ENCODE peak calls at places on chromosomes 12 and 14, in four cellular contexts. A, F, Y and T are unnamed samples.

GRCh38 chr14:103008768-103009342 is 48.5 kb downstream of the CDC42BPB start:
- DNase-seq in A (no peak), F (no peak), Y (no peak), T (no peak)

GRCh38 chr12:79439179-79439825 is 251.5 kb downstream of the PAWR start:
- DNase-seq in A (no peak), F (no peak), Y (no peak), T (no peak)

GRCh38 chr14:25267186-25267585 is 217.2 kb upstream of the STXBP6 start:
- DNase-seq in A (no peak), F (no peak), Y (no peak), T (no peak)

GRCh38 chr12:30753233-30753632 is 1.5 kb downstream of the CAPRIN2 start:
- DNase-seq in A (peak; percentile 56), F (peak; percentile 64), Y (peak; percentile 50), T (no peak)

GRCh38 chr12:109870648-109871047 is 9.7 kb downstream of the GLTP start:
- DNase-seq in A (no peak), F (no peak), Y (no peak), T (no peak)

GRCh38 chr14:78836777-78837176 is 666.6 kb downstream of the NRXN3 start:
- DNase-seq in A (peak; percentile 37), F (peak; percentile 21), Y (peak; percentile 36), T (peak; percentile 36)

GRCh38 chr12:121767525-121768016 is 25.9 kb downstream of the RHOF start:
- DNase-seq in A (no peak), F (peak; percentile 94), Y (no peak), T (no peak)

GRCh38 chr14:101950100-101950499 is 14.3 kb upstream of the DYNC1H1 start:
- DNase-seq in A (no peak), F (no peak), Y (no peak), T (no peak)

GRCh38 chr14:101469382-101470251 is 91.7 kb upstream of the DIO3 start:
- DNase-seq in A (no peak), F (no peak), Y (no peak), T (no peak)

GRCh38 chr14:92692822-92693226 is 55.6 kb downstream of the LGMN start:
- DNase-seq in A (no peak), F (peak; percentile 61), Y (no peak), T (no peak)

GRCh38 chr12:101277443-101277842 is 2.5 kb upstream of the UTP20 start:
- DNase-seq in A (no peak), F (no peak), Y (no peak), T (no peak)

GRCh38 chr12:34625116-34625515 is 602.8 kb downstream of the ALG10 start:
- DNase-seq in A (peak; percentile 29), F (no peak), Y (no peak), T (peak; percentile 7)

GRCh38 chr12:11771356-11771755 is 121.9 kb downstream of the ETV6 start:
- DNase-seq in A (no peak), F (no peak), Y (no peak), T (no peak)

GRCh38 chr12:32983968-32984367 is 87.4 kb upstream of the PKP2 start:
- DNase-seq in A (no peak), F (peak; percentile 5), Y (peak; percentile 37), T (no peak)

GRCh38 chr12:14264316-14264715 is 101.2 kb upstream of the ATF7IP start:
- DNase-seq in A (no peak), F (no peak), Y (no peak), T (no peak)

DNA sequence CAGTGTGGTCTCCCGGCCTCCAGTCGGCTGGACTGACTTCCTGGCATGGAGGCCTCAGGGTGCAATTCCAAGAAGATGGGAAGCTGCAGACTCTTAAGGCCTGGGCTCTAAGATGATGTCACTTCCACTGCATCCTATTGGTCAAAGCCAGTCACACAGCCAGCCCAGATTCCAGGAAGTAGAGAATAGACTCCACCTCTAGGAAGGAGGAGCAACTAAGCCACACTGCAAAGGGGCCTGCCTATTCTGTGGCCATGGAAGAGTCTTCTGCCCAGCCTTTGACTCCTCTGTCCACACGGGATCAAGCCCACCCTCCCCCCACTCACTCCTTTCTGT is 103.9 kb upstream of the RFLNA start:
- DNase-seq in A (no peak), F (peak; percentile 40), Y (peak; percentile 82), T (peak; percentile 26)
- TF ChIP-seq ELF1 in A (no peak), F (no peak), Y (no peak), T (no peak)

DNA sequence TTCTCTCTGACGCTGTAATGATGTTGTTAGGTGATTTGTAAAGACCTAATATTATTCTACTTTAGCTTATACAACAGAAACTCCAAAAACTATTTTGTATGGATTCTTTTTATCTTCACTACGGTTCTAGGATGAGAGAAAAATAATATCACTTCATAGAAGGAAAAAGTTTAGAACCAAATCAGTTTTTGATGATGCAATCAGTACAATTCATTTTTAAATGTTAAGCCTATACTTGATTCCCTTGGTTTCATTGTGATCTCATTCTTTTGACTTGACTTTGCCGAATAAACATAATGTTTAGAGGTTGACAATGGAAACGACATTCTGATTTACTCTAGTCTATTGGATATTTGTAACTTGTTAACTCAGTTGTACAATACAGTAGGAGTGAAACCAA is 24.6 kb upstream of the ERGIC2 start:
- DNase-seq in A (no peak), F (no peak), Y (no peak), T (no peak)
- TF ChIP-seq ZBTB33 in A (no peak), F (no peak), Y (no peak), T (no peak)

GRCh38 chr12:89213139-89213538 is 139.2 kb downstream of the DUSP6 start:
- DNase-seq in A (no peak), F (no peak), Y (no peak), T (no peak)
- TF ChIP-seq ELF1 in A (no peak), F (no peak), Y (no peak), T (no peak)

GRCh38 chr12:51388826-51389225 is 2.4 kb downstream of the GALNT6 start:
- DNase-seq in A (no peak), F (no peak), Y (no peak), T (no peak)

GRCh38 chr12:51392556-51393237 is 1.5 kb upstream of the GALNT6 start:
- DNase-seq in A (no peak), F (no peak), Y (no peak), T (no peak)

GRCh38 chr12:51389302-51389999 is 1.8 kb downstream of the GALNT6 start:
- DNase-seq in A (no peak), F (no peak), Y (peak; percentile 86), T (no peak)

GRCh38 chr12:51390457-51391046 is 654 bp downstream of the GALNT6 start:
- DNase-seq in A (no peak), F (no peak), Y (no peak), T (no peak)

GRCh38 chr12:51391047-51391837 is at the start of gene GALNT6:
- DNase-seq in A (no peak), F (peak; percentile 76), Y (peak; percentile 80), T (no peak)
- TF ChIP-seq ZBTB33 in A (no peak), F (no peak), Y (no peak), T (no peak)

GRCh38 chr14:68139466-68140110 is 320.0 kb downstream of the RAD51B start:
- DNase-seq in A (no peak), F (no peak), Y (no peak), T (no peak)
- TF ChIP-seq ELF1 in A (no peak), F (no peak), Y (no peak), T (no peak)

GRCh38 chr14:68781161-68782021 is 11.5 kb downstream of the ZFP36L1 start:
- DNase-seq in A (no peak), F (no peak), Y (peak; percentile 66), T (no peak)
- TF ChIP-seq ZBTB33 in A (no peak), F (no peak), Y (no peak), T (no peak)

GRCh38 chr12:107163413-107163812 is 70.1 kb upstream of the CRY1 start:
- DNase-seq in A (no peak), F (no peak), Y (no peak), T (no peak)
- TF ChIP-seq ELF1 in A (no peak), F (no peak), Y (no peak), T (no peak)

GRCh38 chr12:131608740-131609665 is 101.9 kb upstream of the SFSWAP start:
- DNase-seq in A (peak; percentile 21), F (peak; percentile 84), Y (peak; percentile 80), T (peak; percentile 43)
- TF ChIP-seq ZBTB33 in A (no peak), F (no peak), Y (peak; percentile 20), T (no peak)